ENCODE peak calls at places on chromosomes 1 and 21, in eight cellular contexts. Z is RWPE1; G is T-helper 9 cell; L is stimulated activated CD4-positive, alpha-beta T cell treated with anti-CD3 and anti-CD28 coated beads, TNF-alpha, amount 100 ng/mL, for 24 hours; A is GDM1; V is GM13977; F is HS-5; R is left cardiac atrium. K is an unnamed sample.

GRCh38 chr1:29854700-29855276 is 618.5 kb downstream of the PTPRU start:
- DNase-seq in L (no peak), A (no peak), F (no peak), R (no peak), Z (no peak), G (no peak), V (no peak), K (no peak)

GRCh38 chr1:211684791-211685190 is 9.4 kb upstream of the NEK2 start:
- DNase-seq in L (no peak), A (no peak), G (no peak), F (no peak), V (no peak), R (no peak), Z (no peak), K (no peak)

GRCh38 chr1:63784489-63785390 is 10.9 kb downstream of the ROR1 start:
- DNase-seq in F (no peak), G (no peak), Z (no peak), V (no peak), L (no peak), R (no peak), A (no peak), K (no peak)

GRCh38 chr1:76083189-76083588 is 8.6 kb downstream of the ST6GALNAC3 start:
- DNase-seq in F (no peak), V (no peak), G (no peak), A (no peak), R (no peak), Z (no peak), L (no peak), K (no peak)

GRCh38 chr1:93453911-93454310 is 6.0 kb downstream of the FNBP1L start:
- DNase-seq in F (no peak), G (no peak), Z (peak), L (no peak), R (no peak), A (no peak), V (no peak), K (no peak)

GRCh38 chr1:156993426-156994147 is 52.0 kb downstream of the ARHGEF11 start:
- DNase-seq in A (no peak), V (no peak), Z (no peak), F (no peak), L (no peak), G (no peak), R (no peak), K (no peak)

GRCh38 chr1:18005238-18005637 is 102.4 kb upstream of the IGSF21 start:
- DNase-seq in A (no peak), R (no peak), F (no peak), Z (no peak), G (no peak), L (no peak), V (no peak), K (no peak)

GRCh38 chr1:62295921-62296451 is 23.2 kb downstream of the KANK4 start:
- DNase-seq in G (no peak), Z (no peak), L (no peak), R (no peak), F (no peak), V (no peak), A (peak), K (no peak)

GRCh38 chr1:214449371-214449770 is 102.0 kb downstream of the PTPN14 start:
- DNase-seq in F (no peak), Z (no peak), V (no peak), G (no peak), R (no peak), L (no peak), A (no peak), K (no peak)

GRCh38 chr1:13536612-13537011 is 22.8 kb upstream of the LRRC38 start:
- DNase-seq in F (no peak), R (no peak), L (no peak), A (no peak), G (no peak), V (no peak), Z (no peak), K (no peak)

GRCh38 chr1:33466159-33466558 is 6.3 kb upstream of the ZSCAN20 start:
- DNase-seq in Z (no peak), L (no peak), R (peak), A (no peak), F (no peak), V (no peak), G (no peak), K (no peak)

GRCh38 chr21:16079830-16080229 is 350.0 kb downstream of the USP25 start:
- DNase-seq in V (no peak), Z (no peak), L (no peak), G (no peak), R (no peak), A (no peak), F (peak), K (no peak)

GRCh38 chr21:15182731-15183130 is 117.9 kb upstream of the NRIP1 start:
- DNase-seq in F (no peak), V (no peak), G (no peak), R (no peak), L (no peak), A (no peak), Z (no peak), K (no peak)

GRCh38 chr1:115838805-115839705 is 1.9 kb downstream of the NHLH2 start:
- DNase-seq in V (peak), R (no peak), G (no peak), F (no peak), L (no peak), A (no peak), Z (peak), K (no peak)

GRCh38 chr1:47753808-47754207 is 243.4 kb downstream of the TRABD2B start:
- DNase-seq in R (no peak), L (no peak), G (no peak), A (no peak), F (no peak), Z (no peak), V (no peak), K (no peak)

GRCh38 chr1:119483441-119484200 is 23.4 kb upstream of the HSD3B1 start:
- DNase-seq in Z (no peak), F (no peak), R (no peak), L (no peak), V (no peak), G (no peak), A (no peak), K (no peak)

GRCh38 chr1:183907106-183907505 is 102.2 kb downstream of the RGL1 start:
- DNase-seq in Z (no peak), A (no peak), L (no peak), G (no peak), V (no peak), F (no peak), R (no peak), K (no peak)

GRCh38 chr1:147072371-147073061 is 99.8 kb downstream of the PRKAB2 start:
- DNase-seq in L (no peak), R (no peak), G (no peak), Z (no peak), F (no peak), V (no peak), A (no peak), K (no peak)

GRCh38 chr1:55275151-55275748 is 60.1 kb upstream of the USP24 start:
- DNase-seq in Z (no peak), G (no peak), F (no peak), A (no peak), R (peak), V (no peak), L (no peak), K (no peak)

GRCh38 chr1:117366982-117367768 is at the start of gene MAN1A2:
- DNase-seq in G (peak), Z (peak), V (peak), F (peak), A (peak), L (no peak), R (peak), K (peak)

GRCh38 chr21:33588485-33589335 is at the start of gene DONSON:
- DNase-seq in A (peak), L (peak), V (peak), R (peak), G (peak), Z (peak), F (peak), K (peak)